ENCODE peak calls at places on chromosomes 7 and 10, in five cellular contexts. X, F, R, J and V are unnamed samples.

GRCh38 chr7:43735802-43736603 is 6.7 kb upstream of the COA1 start:
- DNase-seq in X (peak; percentile 37), F (no peak), R (no peak), J (no peak), V (no peak)

GRCh38 chr10:930415-931325 is 835 bp downstream of the LARP4B start:
- DNase-seq in X (peak; percentile 30), F (no peak), R (no peak), J (no peak), V (peak; percentile 59)

GRCh38 chr7:77467453-77467852 is 51.3 kb upstream of the GSAP start:
- DNase-seq in X (no peak), F (no peak), R (no peak), J (no peak), V (no peak)

GRCh38 chr10:114304017-114304565 is 65.0 kb downstream of the VWA2 start:
- DNase-seq in X (peak; percentile 88), F (peak; percentile 27), R (peak; percentile 54), J (peak; percentile 81), V (peak; percentile 87)

GRCh38 chr10:80520661-80521488 is 16.8 kb upstream of the SH2D4B start:
- DNase-seq in X (no peak), F (no peak), R (no peak), J (no peak), V (no peak)

GRCh38 chr10:4073912-4074311 is 288.9 kb upstream of the KLF6 start:
- DNase-seq in X (peak; percentile 62), F (no peak), R (no peak), J (no peak), V (no peak)

GRCh38 chr10:3764626-3765375 is 20.2 kb downstream of the KLF6 start:
- DNase-seq in X (no peak), F (no peak), R (no peak), J (no peak), V (no peak)

GRCh38 chr10:97574374-97575100 is 2.0 kb downstream of the ANKRD2 start:
- DNase-seq in X (peak; percentile 42), F (no peak), R (peak; percentile 69), J (peak; percentile 91), V (peak; percentile 34)

GRCh38 chr10:114541081-114541833 is 116.8 kb downstream of the ABLIM1 start:
- DNase-seq in X (peak; percentile 91), F (peak; percentile 45), R (no peak), J (no peak), V (no peak)

GRCh38 chr7:102291056-102291915 is 4.6 kb downstream of the SH2B2 start:
- DNase-seq in X (no peak), F (no peak), R (no peak), J (no peak), V (no peak)

GRCh38 chr7:22444181-22444966 is 55.6 kb downstream of the STEAP1B start:
- DNase-seq in X (no peak), F (no peak), R (peak; percentile 93), J (peak; percentile 71), V (no peak)

GRCh38 chr10:120221873-120222485 is 235.0 kb upstream of the PLPP4 start:
- DNase-seq in X (no peak), F (no peak), R (peak; percentile 31), J (no peak), V (peak; percentile 42)

GRCh38 chr7:22364910-22365309 is 8.0 kb upstream of the RAPGEF5 start:
- DNase-seq in X (no peak), F (no peak), R (no peak), J (no peak), V (peak; percentile 13)

GRCh38 chr10:124092270-124093075 is 925 bp downstream of the CHST15 start:
- DNase-seq in X (no peak), F (no peak), R (no peak), J (no peak), V (peak; percentile 55)

GRCh38 chr7:141144921-141145629 is 71.2 kb downstream of the TMEM178B start:
- DNase-seq in X (no peak), F (no peak), R (no peak), J (no peak), V (no peak)

GRCh38 chr7:333399-333776 is 43.4 kb downstream of the FOXL3 start:
- DNase-seq in X (no peak), F (no peak), R (no peak), J (no peak), V (no peak)

GRCh38 chr7:150390206-150390605 is 11.1 kb downstream of the ZNF775 start:
- DNase-seq in X (peak; percentile 79), F (no peak), R (no peak), J (no peak), V (no peak)